ENCODE peak calls at places on chromosomes 12 and 14, in six cellular contexts. One of them, this sample, is unnamed.

GRCh38 chr12:12718382-12718761 is 1.2 kb downstream of the CDKN1B start:
- ATAC-seq in left lobe of liver: no peak
- ATAC-seq in CD4-positive, alpha-beta T cell: no peak
- ATAC-seq in stimulated activated memory B cell treated with anti-CD40 and anti-IgM and Interleukin-4, amounts not matched to agents 10 μg/mL and 1 μg/mL and 100 μg/mL, for 72 hours: no peak
- ATAC-seq in stimulated activated effector memory CD8-positive, alpha-beta T cell treated with anti-CD3 and anti-CD28 coated beads, Interleukin-12 subunit alpha, Interleukin-12 subunit beta, amount 100 ng/mL, for 72 hours: no peak
- ATAC-seq in Right ventricle myocardium superior: no peak
- ATAC-seq in this sample: no peak

GRCh38 chr12:107523760-107524558 is 161.6 kb upstream of the PWP1 start:
- ATAC-seq in left lobe of liver: peak; percentile 76
- ATAC-seq in CD4-positive, alpha-beta T cell: no peak
- ATAC-seq in stimulated activated memory B cell treated with anti-CD40 and anti-IgM and Interleukin-4, amounts not matched to agents 10 μg/mL and 1 μg/mL and 100 μg/mL, for 72 hours: no peak
- ATAC-seq in stimulated activated effector memory CD8-positive, alpha-beta T cell treated with anti-CD3 and anti-CD28 coated beads, Interleukin-12 subunit alpha, Interleukin-12 subunit beta, amount 100 ng/mL, for 72 hours: no peak
- ATAC-seq in Right ventricle myocardium superior: no peak
- ATAC-seq in this sample: no peak

GRCh38 chr12:121926874-121927706 is 8.7 kb downstream of the CFAP251 start:
- ATAC-seq in left lobe of liver: no peak
- ATAC-seq in CD4-positive, alpha-beta T cell: no peak
- ATAC-seq in stimulated activated memory B cell treated with anti-CD40 and anti-IgM and Interleukin-4, amounts not matched to agents 10 μg/mL and 1 μg/mL and 100 μg/mL, for 72 hours: peak; percentile 85
- ATAC-seq in stimulated activated effector memory CD8-positive, alpha-beta T cell treated with anti-CD3 and anti-CD28 coated beads, Interleukin-12 subunit alpha, Interleukin-12 subunit beta, amount 100 ng/mL, for 72 hours: no peak
- ATAC-seq in Right ventricle myocardium superior: no peak
- ATAC-seq in this sample: no peak

GRCh38 chr14:100030441-100031153 is 34.6 kb upstream of the EVL start:
- ATAC-seq in left lobe of liver: no peak
- ATAC-seq in CD4-positive, alpha-beta T cell: no peak
- ATAC-seq in stimulated activated memory B cell treated with anti-CD40 and anti-IgM and Interleukin-4, amounts not matched to agents 10 μg/mL and 1 μg/mL and 100 μg/mL, for 72 hours: no peak
- ATAC-seq in stimulated activated effector memory CD8-positive, alpha-beta T cell treated with anti-CD3 and anti-CD28 coated beads, Interleukin-12 subunit alpha, Interleukin-12 subunit beta, amount 100 ng/mL, for 72 hours: no peak
- ATAC-seq in Right ventricle myocardium superior: peak; percentile 69
- ATAC-seq in this sample: no peak

GRCh38 chr12:10771132-10771733 is 31.2 kb downstream of the TAS2R7 start:
- ATAC-seq in left lobe of liver: peak; percentile 72
- ATAC-seq in CD4-positive, alpha-beta T cell: peak; percentile 76
- ATAC-seq in stimulated activated memory B cell treated with anti-CD40 and anti-IgM and Interleukin-4, amounts not matched to agents 10 μg/mL and 1 μg/mL and 100 μg/mL, for 72 hours: no peak
- ATAC-seq in stimulated activated effector memory CD8-positive, alpha-beta T cell treated with anti-CD3 and anti-CD28 coated beads, Interleukin-12 subunit alpha, Interleukin-12 subunit beta, amount 100 ng/mL, for 72 hours: peak; percentile 61
- ATAC-seq in Right ventricle myocardium superior: peak; percentile 53
- ATAC-seq in this sample: no peak

GRCh38 chr14:102510616-102511520 is 1.3 kb upstream of the ANKRD9 start:
- ATAC-seq in left lobe of liver: no peak
- ATAC-seq in CD4-positive, alpha-beta T cell: no peak
- ATAC-seq in stimulated activated memory B cell treated with anti-CD40 and anti-IgM and Interleukin-4, amounts not matched to agents 10 μg/mL and 1 μg/mL and 100 μg/mL, for 72 hours: no peak
- ATAC-seq in stimulated activated effector memory CD8-positive, alpha-beta T cell treated with anti-CD3 and anti-CD28 coated beads, Interleukin-12 subunit alpha, Interleukin-12 subunit beta, amount 100 ng/mL, for 72 hours: no peak
- ATAC-seq in Right ventricle myocardium superior: peak; percentile 41
- ATAC-seq in this sample: no peak

GRCh38 chr12:53255993-53256392 is 12.1 kb upstream of the ESPL1 start:
- ATAC-seq in left lobe of liver: no peak
- ATAC-seq in CD4-positive, alpha-beta T cell: no peak
- ATAC-seq in stimulated activated memory B cell treated with anti-CD40 and anti-IgM and Interleukin-4, amounts not matched to agents 10 μg/mL and 1 μg/mL and 100 μg/mL, for 72 hours: peak; percentile 94
- ATAC-seq in stimulated activated effector memory CD8-positive, alpha-beta T cell treated with anti-CD3 and anti-CD28 coated beads, Interleukin-12 subunit alpha, Interleukin-12 subunit beta, amount 100 ng/mL, for 72 hours: no peak
- ATAC-seq in Right ventricle myocardium superior: no peak
- ATAC-seq in this sample: no peak

GRCh38 chr12:49683604-49684309 is 23.4 kb downstream of the FMNL3 start:
- ATAC-seq in left lobe of liver: no peak
- ATAC-seq in CD4-positive, alpha-beta T cell: peak; percentile 34
- ATAC-seq in stimulated activated memory B cell treated with anti-CD40 and anti-IgM and Interleukin-4, amounts not matched to agents 10 μg/mL and 1 μg/mL and 100 μg/mL, for 72 hours: peak; percentile 48
- ATAC-seq in stimulated activated effector memory CD8-positive, alpha-beta T cell treated with anti-CD3 and anti-CD28 coated beads, Interleukin-12 subunit alpha, Interleukin-12 subunit beta, amount 100 ng/mL, for 72 hours: peak; percentile 74
- ATAC-seq in Right ventricle myocardium superior: no peak
- ATAC-seq in this sample: no peak

GRCh38 chr12:26092706-26093105 is 32.1 kb downstream of the BHLHE41 start:
- ATAC-seq in left lobe of liver: no peak
- ATAC-seq in CD4-positive, alpha-beta T cell: peak; percentile 72
- ATAC-seq in stimulated activated memory B cell treated with anti-CD40 and anti-IgM and Interleukin-4, amounts not matched to agents 10 μg/mL and 1 μg/mL and 100 μg/mL, for 72 hours: no peak
- ATAC-seq in stimulated activated effector memory CD8-positive, alpha-beta T cell treated with anti-CD3 and anti-CD28 coated beads, Interleukin-12 subunit alpha, Interleukin-12 subunit beta, amount 100 ng/mL, for 72 hours: no peak
- ATAC-seq in Right ventricle myocardium superior: no peak
- ATAC-seq in this sample: no peak

GRCh38 chr14:101775756-101776292 is 14.3 kb downstream of the PPP2R5C start:
- ATAC-seq in left lobe of liver: no peak
- ATAC-seq in CD4-positive, alpha-beta T cell: no peak
- ATAC-seq in stimulated activated memory B cell treated with anti-CD40 and anti-IgM and Interleukin-4, amounts not matched to agents 10 μg/mL and 1 μg/mL and 100 μg/mL, for 72 hours: peak; percentile 49
- ATAC-seq in stimulated activated effector memory CD8-positive, alpha-beta T cell treated with anti-CD3 and anti-CD28 coated beads, Interleukin-12 subunit alpha, Interleukin-12 subunit beta, amount 100 ng/mL, for 72 hours: no peak
- ATAC-seq in Right ventricle myocardium superior: no peak
- ATAC-seq in this sample: no peak

GRCh38 chr12:6827982-6828670 is at the start of gene P3H3:
- ATAC-seq in left lobe of liver: peak; percentile 45
- ATAC-seq in CD4-positive, alpha-beta T cell: peak; percentile 40
- ATAC-seq in stimulated activated memory B cell treated with anti-CD40 and anti-IgM and Interleukin-4, amounts not matched to agents 10 μg/mL and 1 μg/mL and 100 μg/mL, for 72 hours: peak; percentile 8
- ATAC-seq in stimulated activated effector memory CD8-positive, alpha-beta T cell treated with anti-CD3 and anti-CD28 coated beads, Interleukin-12 subunit alpha, Interleukin-12 subunit beta, amount 100 ng/mL, for 72 hours: peak; percentile 46
- ATAC-seq in Right ventricle myocardium superior: peak; percentile 33
- ATAC-seq in this sample: peak; percentile 41